ENCODE peak calls at places on chromosomes 1 and 21, in five cellular contexts. S, H, Q, A and K are unnamed samples.

GRCh38 chr21:36207577-36208320 is 51.1 kb downstream of the DOP1B start:
- DNase-seq in S (peak; percentile 81), A (no peak), H (peak; percentile 87), Q (peak; percentile 51), K (peak; percentile 70)

GRCh38 chr1:194476351-194476750 is 1289.9 kb upstream of the B3GALT2 start:
- DNase-seq in H (no peak), S (no peak), A (no peak), Q (no peak), K (no peak)

GRCh38 chr1:181127898-181128453 is 39.5 kb downstream of the IER5 start:
- DNase-seq in Q (no peak), H (no peak), A (no peak), S (peak; percentile 44), K (no peak)

GRCh38 chr1:30878559-30878958 is 30.0 kb downstream of the SDC3 start:
- DNase-seq in A (no peak), Q (no peak), S (no peak), H (no peak), K (no peak)

GRCh38 chr21:29217818-29218252 is 80.9 kb upstream of the BACH1 start:
- DNase-seq in H (peak; percentile 97), S (peak; percentile 99), A (peak; percentile 87), Q (peak; percentile 93), K (peak; percentile 92)

GRCh38 chr1:231053493-231054162 is 13.6 kb upstream of the FAM89A start:
- DNase-seq in H (peak; percentile 94), Q (peak; percentile 78), S (peak; percentile 77), A (peak; percentile 53), K (peak; percentile 70)

GRCh38 chr21:28833609-28834008 is 159.1 kb downstream of the LTN1 start:
- DNase-seq in A (no peak), Q (no peak), H (no peak), S (no peak), K (no peak)

GRCh38 chr1:214537219-214537618 is 14.2 kb downstream of the PTPN14 start:
- DNase-seq in H (no peak), A (no peak), S (peak; percentile 69), Q (no peak), K (no peak)

GRCh38 chr1:41739061-41739955 is 179.4 kb downstream of the HIVEP3 start:
- DNase-seq in Q (peak; percentile 77), H (no peak), A (peak; percentile 54), S (peak; percentile 87), K (peak; percentile 46)

GRCh38 chr1:30325999-30326398 is 397.4 kb downstream of the MATN1 start:
- DNase-seq in S (no peak), Q (no peak), H (no peak), A (no peak), K (no peak)

GRCh38 chr1:97980530-97980929 is 59.7 kb upstream of the DPYD start:
- DNase-seq in S (no peak), A (no peak), H (no peak), Q (no peak), K (no peak)

GRCh38 chr1:41802532-41803501 is 115.9 kb downstream of the HIVEP3 start:
- DNase-seq in Q (no peak), S (no peak), H (no peak), A (no peak), K (no peak)

GRCh38 chr1:210883821-210884220 is 250.1 kb downstream of the KCNH1 start:
- DNase-seq in A (no peak), S (peak; percentile 7), Q (no peak), H (peak; percentile 93), K (peak; percentile 73)

GRCh38 chr21:17370263-17370662 is 142.6 kb upstream of the CXADR start:
- DNase-seq in S (no peak), A (no peak), H (no peak), Q (no peak), K (no peak)

GRCh38 chr1:5670590-5671350 is 321.5 kb downstream of the NPHP4 start:
- DNase-seq in Q (no peak), H (no peak), S (no peak), A (no peak), K (no peak)

GRCh38 chr21:43917515-43918384 is 52.7 kb downstream of the AGPAT3 start:
- DNase-seq in S (no peak), A (no peak), H (no peak), Q (no peak), K (no peak)

GRCh38 chr1:166159656-166160055 is 7.1 kb downstream of the FAM78B start:
- DNase-seq in Q (no peak), A (no peak), S (no peak), H (no peak), K (no peak)

GRCh38 chr1:31701137-31701736 is 2.6 kb downstream of the COL16A1 start:
- DNase-seq in A (peak; percentile 94), S (peak; percentile 98), Q (peak; percentile 98), H (peak; percentile 93), K (peak; percentile 93)

GRCh38 chr1:189513091-189513490 is 964.6 kb downstream of the BRINP3 start:
- DNase-seq in A (no peak), S (no peak), Q (no peak), H (no peak), K (no peak)

GRCh38 chr1:58815069-58815679 is 31.3 kb upstream of the JUN start:
- DNase-seq in H (peak; percentile 99), Q (peak; percentile 94), S (peak; percentile 97), A (peak; percentile 93), K (peak; percentile 90)

GRCh38 chr1:158146165-158146564 is 34.5 kb upstream of the CD1D start:
- DNase-seq in Q (peak; percentile 55), S (peak; percentile 61), H (peak; percentile 13), A (no peak), K (peak; percentile 17)

GRCh38 chr1:72636636-72637035 is 354.3 kb upstream of the NEGR1 start:
- DNase-seq in S (no peak), H (peak; percentile 20), A (no peak), Q (peak; percentile 8), K (no peak)

GRCh38 chr1:167698313-167698712 is 23.5 kb upstream of the MPZL1 start:
- DNase-seq in S (no peak), H (no peak), Q (no peak), A (no peak), K (no peak)

GRCh38 chr1:170624141-170624540 is 39.8 kb upstream of the PRRX1 start:
- DNase-seq in A (no peak), H (no peak), Q (no peak), S (no peak), K (no peak)

GRCh38 chr1:159861218-159861617 is 1.2 kb downstream of the VSIG8 start:
- DNase-seq in A (no peak), S (no peak), H (no peak), Q (no peak), K (no peak)

GRCh38 chr1:169576241-169576933 is 9.9 kb downstream of the F5 start:
- DNase-seq in A (no peak), H (no peak), S (no peak), Q (no peak), K (no peak)

GRCh38 chr1:217026506-217026905 is 303.3 kb upstream of the ESRRG start:
- DNase-seq in H (peak; percentile 19), A (no peak), Q (no peak), S (peak; percentile 26), K (no peak)

GRCh38 chr21:42562258-42562657 is 48.6 kb downstream of the SLC37A1 start:
- DNase-seq in A (no peak), Q (no peak), S (no peak), H (no peak), K (no peak)

GRCh38 chr1:186212574-186213224 is 162.4 kb downstream of the TPR start:
- DNase-seq in Q (peak; percentile 89), S (peak; percentile 97), H (peak; percentile 91), A (peak; percentile 94), K (peak; percentile 83)

GRCh38 chr1:32246888-32247273 is at the start of gene FAM167B:
- DNase-seq in H (peak; percentile 57), S (peak; percentile 71), Q (no peak), A (no peak), K (peak; percentile 70)

GRCh38 chr1:34763142-34763781 is 3.7 kb downstream of the GJB4 start:
- DNase-seq in S (peak; percentile 9), Q (peak; percentile 24), H (peak; percentile 50), A (no peak), K (peak; percentile 65)

GRCh38 chr1:59218521-59219236 is 78.2 kb upstream of the FGGY start:
- DNase-seq in Q (no peak), A (peak; percentile 30), H (peak; percentile 50), S (peak; percentile 71), K (no peak)

GRCh38 chr1:43993206-43993914 is 2.0 kb downstream of the CCDC24 start:
- DNase-seq in A (no peak), S (no peak), Q (no peak), H (no peak), K (no peak)
- TF ChIP-seq CTCF in A (no peak), S (no peak), Q (no peak), H (no peak), K (no peak)

DNA sequence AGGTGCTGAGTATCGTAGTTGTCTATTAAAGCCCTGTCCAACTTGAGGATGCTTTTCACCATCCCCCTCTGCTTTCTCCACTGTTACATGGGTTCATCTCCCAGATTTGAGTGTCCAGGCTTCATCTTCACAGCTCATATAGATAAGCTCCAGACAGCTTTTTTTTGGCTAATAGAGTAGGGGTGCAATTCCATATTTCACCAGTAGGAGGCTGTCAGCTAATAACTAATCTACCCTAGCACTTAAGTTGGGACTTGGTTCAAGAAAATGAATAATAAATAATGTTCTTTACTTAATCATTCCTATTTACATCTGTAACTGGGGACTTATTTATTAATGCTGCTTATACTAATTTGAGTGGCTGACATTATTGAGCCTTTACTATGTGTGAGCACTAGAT is 124.5 kb downstream of the IGSF21 start:
- DNase-seq in A (no peak), Q (no peak), H (no peak), S (no peak), K (no peak)
- TF ChIP-seq CTCF in A (peak; percentile 32), Q (peak; percentile 21), H (peak; percentile 11), S (no peak), K (peak; percentile 68)

GRCh38 chr1:56547977-56548376 is 31.4 kb downstream of the PLPP3 start:
- DNase-seq in A (no peak), H (no peak), S (no peak), Q (no peak), K (no peak)

GRCh38 chr1:56555448-56555847 is 23.9 kb downstream of the PLPP3 start:
- DNase-seq in Q (no peak), S (no peak), H (no peak), A (no peak), K (no peak)

GRCh38 chr1:56548566-56548965 is 30.8 kb downstream of the PLPP3 start:
- DNase-seq in A (no peak), H (no peak), Q (no peak), S (no peak), K (no peak)

GRCh38 chr1:56550132-56550531 is 29.2 kb downstream of the PLPP3 start:
- DNase-seq in H (no peak), Q (no peak), A (no peak), S (no peak), K (no peak)

DNA sequence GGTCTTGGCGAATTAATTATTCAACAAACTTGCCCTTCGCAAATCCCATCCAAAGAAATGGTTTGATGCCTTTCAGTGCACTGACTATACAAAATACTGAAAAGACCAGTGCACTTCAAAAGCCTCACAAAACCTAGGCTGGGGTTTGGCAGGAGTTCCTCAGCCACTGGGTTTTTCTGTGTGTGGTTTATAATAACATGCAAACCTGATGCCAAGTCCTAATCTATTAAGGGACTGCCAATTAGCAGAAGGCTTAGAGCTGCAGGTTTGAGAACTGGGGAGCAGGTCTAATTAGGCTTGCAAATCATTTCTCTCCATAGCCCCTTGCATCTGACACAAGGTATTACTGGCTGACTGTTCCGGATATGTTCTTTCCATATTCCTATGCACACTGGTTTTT is 27.7 kb downstream of the PLPP3 start:
- DNase-seq in Q (no peak), A (no peak), H (peak; percentile 56), S (no peak), K (no peak)
- TF ChIP-seq CTCF in Q (no peak), A (no peak), H (no peak), S (no peak), K (no peak)

GRCh38 chr1:245893025-245893424 is 614.1 kb downstream of the SMYD3 start:
- DNase-seq in Q (no peak), A (no peak), H (no peak), S (no peak), K (no peak)

GRCh38 chr1:245888809-245889208 is 618.3 kb downstream of the SMYD3 start:
- DNase-seq in S (peak; percentile 41), H (peak; percentile 12), A (no peak), Q (peak; percentile 43), K (peak; percentile 33)
- TF ChIP-seq CTCF in S (peak; percentile 41), H (peak; percentile 41), A (peak; percentile 32), Q (peak; percentile 47), K (peak; percentile 74)